ENCODE peak calls at places on chromosome 9, in eight cellular contexts. F is gastrocnemius medialis; I is stomach; E is cardiac muscle cell; M is thoracic aorta; Z is AG04450; B is stimulated activated naive CD8-positive, alpha-beta T cell treated with anti-CD3 and anti-CD28 coated beads, Interleukin-15, amount 100 ng/mL, for 72 hours; C is stimulated activated CD8-positive, alpha-beta memory T cell treated with anti-CD3 and anti-CD28 coated beads, Interleukin-4, amount 100 ng/mL, for 1 hour. N is an unnamed sample.

GRCh38 chr9:91159664-91160121 is 202.0 kb downstream of the AUH start:
- DNase-seq in C (no peak), E (peak; percentile 64), Z (no peak), I (peak; percentile 41), F (peak; percentile 49), B (no peak), M (no peak), N (no peak)

GRCh38 chr9:26329974-26330373 is 562.6 kb downstream of the CAAP1 start:
- DNase-seq in Z (no peak), C (no peak), M (no peak), B (no peak), I (no peak), E (no peak), F (no peak), N (no peak)

GRCh38 chr9:108994695-108995094 is 18.6 kb downstream of the CTNNAL1 start:
- DNase-seq in M (no peak), E (peak; percentile 83), Z (no peak), B (no peak), F (no peak), I (peak; percentile 65), C (no peak), N (peak; percentile 25)

GRCh38 chr9:100466828-100467220 is 6.1 kb upstream of the TMEFF1 start:
- DNase-seq in I (no peak), B (no peak), M (no peak), Z (no peak), F (no peak), E (no peak), C (no peak), N (no peak)

GRCh38 chr9:129471201-129472019 is 149.5 kb downstream of the C9orf50 start:
- DNase-seq in C (no peak), I (no peak), M (no peak), E (no peak), F (no peak), B (peak; percentile 25), Z (no peak), N (no peak)

GRCh38 chr9:118091676-118092490 is 387.7 kb downstream of the TLR4 start:
- DNase-seq in C (no peak), M (no peak), E (no peak), F (no peak), I (no peak), Z (no peak), B (no peak), N (no peak)

GRCh38 chr9:89865981-89866380 is 261.2 kb downstream of the GADD45G start:
- DNase-seq in M (no peak), F (no peak), Z (no peak), C (no peak), B (no peak), I (no peak), E (no peak), N (no peak)

GRCh38 chr9:133113163-133113927 is 7.7 kb downstream of the RALGDS start:
- DNase-seq in E (peak; percentile 57), B (no peak), C (no peak), Z (no peak), F (peak; percentile 30), I (no peak), M (no peak), N (peak; percentile 71)

GRCh38 chr9:91012933-91013841 is 211.6 kb downstream of the SYK start:
- DNase-seq in I (no peak), M (no peak), E (no peak), F (no peak), Z (no peak), B (no peak), C (no peak), N (no peak)

GRCh38 chr9:2053883-2054845 is 39.0 kb downstream of the SMARCA2 start:
- DNase-seq in Z (no peak), C (peak; percentile 33), E (peak; percentile 47), B (peak; percentile 50), I (peak; percentile 33), M (peak; percentile 19), F (peak; percentile 18), N (peak; percentile 65)

GRCh38 chr9:109072810-109073435 is 46.8 kb downstream of the TMEM245 start:
- DNase-seq in E (no peak), I (no peak), F (no peak), Z (no peak), B (no peak), C (no peak), M (no peak), N (no peak)

GRCh38 chr9:137590469-137591383 is at the start of gene ZMYND19:
- DNase-seq in F (peak; percentile 86), C (peak; percentile 84), M (no peak), B (peak; percentile 92), E (peak; percentile 92), Z (peak; percentile 42), I (peak; percentile 92), N (peak; percentile 89)